ENCODE peak calls at places on chromosomes 13 and 19, in six cellular contexts. K is aorta, H is NT2/D1, O is colonic mucosa, Y is tibial artery, Z is Peyer's patch. R is an unnamed sample.

GRCh38 chr13:98576215-98576945 is 527 bp downstream of the STK24 start:
- DNase-seq in K (peak; percentile 74), H (no peak), O (peak; percentile 67), Y (peak; percentile 80), Z (peak; percentile 80), R (no peak)

GRCh38 chr13:110413311-110414040 is 106.4 kb downstream of the COL4A2 start:
- DNase-seq in K (no peak), H (no peak), O (no peak), Y (no peak), Z (no peak), R (no peak)

GRCh38 chr19:42512743-42513304 is 15.5 kb downstream of the CEACAM1 start:
- DNase-seq in K (no peak), H (no peak), O (no peak), Y (no peak), Z (no peak), R (no peak)

GRCh38 chr13:79403113-79403512 is 2.9 kb downstream of the RBM26 start:
- DNase-seq in K (no peak), H (no peak), O (no peak), Y (no peak), Z (no peak), R (no peak)

GRCh38 chr13:28530729-28531194 is 35.8 kb upstream of the FLT1 start:
- DNase-seq in K (no peak), H (no peak), O (no peak), Y (no peak), Z (no peak), R (peak; percentile 7)

GRCh38 chr13:112737329-112737728 is 47.5 kb downstream of the ATP11A start:
- DNase-seq in K (no peak), H (no peak), O (no peak), Y (no peak), Z (no peak), R (no peak)

GRCh38 chr19:42066075-42066754 is 3.8 kb downstream of the GRIK5 start:
- DNase-seq in K (no peak), H (no peak), O (no peak), Y (no peak), Z (no peak), R (no peak)

GRCh38 chr19:48985711-48986110 is 7.4 kb downstream of the GYS1 start:
- DNase-seq in K (no peak), H (no peak), O (no peak), Y (no peak), Z (no peak), R (no peak)

GRCh38 chr19:6740589-6741348 is 1.3 kb downstream of the TRIP10 start:
- DNase-seq in K (peak; percentile 78), H (no peak), O (peak; percentile 66), Y (peak; percentile 84), Z (peak; percentile 70), R (peak; percentile 78)

GRCh38 chr19:51337141-51337860 is 4.6 kb downstream of the VSIG10L start:
- DNase-seq in K (no peak), H (no peak), O (no peak), Y (no peak), Z (no peak), R (no peak)

GRCh38 chr19:7348587-7349230 is at the start of gene ARHGEF18:
- DNase-seq in K (peak; percentile 64), H (no peak), O (no peak), Y (peak; percentile 64), Z (no peak), R (no peak)

GRCh38 chr13:101473458-101473857 is 21.0 kb downstream of the ITGBL1 start:
- DNase-seq in K (peak; percentile 76), H (no peak), O (no peak), Y (peak; percentile 83), Z (no peak), R (no peak)

GRCh38 chr19:2602391-2603181 is 99.9 kb downstream of the GNG7 start:
- DNase-seq in K (peak; percentile 92), H (peak; percentile 68), O (peak; percentile 46), Y (peak; percentile 98), Z (peak; percentile 63), R (no peak)

GRCh38 chr13:32938907-32939306 is 77.3 kb upstream of the KL start:
- DNase-seq in K (no peak), H (no peak), O (no peak), Y (no peak), Z (no peak), R (no peak)

GRCh38 chr13:110261166-110262081 is 45.5 kb downstream of the COL4A1 start:
- DNase-seq in K (no peak), H (peak; percentile 20), O (no peak), Y (no peak), Z (no peak), R (no peak)

GRCh38 chr19:9054207-9054606 is 32.7 kb upstream of the OR1M1 start:
- DNase-seq in K (no peak), H (no peak), O (no peak), Y (no peak), Z (no peak), R (no peak)

GRCh38 chr19:8702350-8702749 is 3.8 kb upstream of the ACTL9 start:
- DNase-seq in K (no peak), H (no peak), O (no peak), Y (no peak), Z (no peak), R (no peak)

GRCh38 chr19:16002985-16003384 is 54.2 kb downstream of the OR10H4 start:
- DNase-seq in K (no peak), H (no peak), O (no peak), Y (no peak), Z (no peak), R (no peak)

GRCh38 chr13:113749507-113749906 is 9.5 kb upstream of the TMEM255B start:
- DNase-seq in K (no peak), H (no peak), O (no peak), Y (no peak), Z (peak; percentile 26), R (no peak)

GRCh38 chr13:40368123-40368891 is 298.1 kb downstream of the FOXO1 start:
- DNase-seq in K (no peak), H (no peak), O (no peak), Y (no peak), Z (no peak), R (no peak)

GRCh38 chr13:47211106-47211505 is 314.3 kb upstream of the HTR2A start:
- DNase-seq in K (no peak), H (peak; percentile 22), O (no peak), Y (no peak), Z (no peak), R (no peak)

GRCh38 chr19:5664515-5664914 is 15.8 kb downstream of the MICOS13 start:
- DNase-seq in K (peak; percentile 3), H (no peak), O (no peak), Y (no peak), Z (no peak), R (no peak)

GRCh38 chr19:11814707-11815050 is 606 bp downstream of the ZNF440 start:
- DNase-seq in K (no peak), H (no peak), O (peak; percentile 37), Y (no peak), Z (no peak), R (no peak)

GRCh38 chr19:46623915-46624502 is 880 bp downstream of the PTGIR start:
- DNase-seq in K (no peak), H (no peak), O (no peak), Y (peak; percentile 70), Z (no peak), R (no peak)
- H3K4me3 ChIP-seq in K (peak overlapping the region; percentile 37), H (no peak overlapping the region), O (no peak overlapping the region), Y (peak overlapping the region; percentile 49), Z (no peak overlapping the region), R (no peak overlapping the region)

GRCh38 chr19:56808717-56809392 is 31.7 kb downstream of the PEG3 start:
- DNase-seq in K (no peak), H (no peak), O (no peak), Y (no peak), Z (no peak), R (no peak)
- H3K9me3 ChIP-seq in K (peaks cover 2% of the 10 kb centered on the region), H (peaks cover 17% of the 10 kb centered on the region), O (no peaks in the 10 kb centered on the region), Y (peaks cover 8% of the 10 kb centered on the region), Z (peaks cover 10% of the 10 kb centered on the region), R (peaks cover 7% of the 10 kb centered on the region)

GRCh38 chr19:4539169-4539696 is 603 bp downstream of the LRG1 start:
- DNase-seq in K (no peak), H (no peak), O (no peak), Y (no peak), Z (no peak), R (no peak)
- H3K4me3 ChIP-seq in K (no peak overlapping the region), H (no peak overlapping the region), O (peak overlapping the region; percentile 28), Y (no peak overlapping the region), Z (no peak overlapping the region), R (no peak overlapping the region)

DNA sequence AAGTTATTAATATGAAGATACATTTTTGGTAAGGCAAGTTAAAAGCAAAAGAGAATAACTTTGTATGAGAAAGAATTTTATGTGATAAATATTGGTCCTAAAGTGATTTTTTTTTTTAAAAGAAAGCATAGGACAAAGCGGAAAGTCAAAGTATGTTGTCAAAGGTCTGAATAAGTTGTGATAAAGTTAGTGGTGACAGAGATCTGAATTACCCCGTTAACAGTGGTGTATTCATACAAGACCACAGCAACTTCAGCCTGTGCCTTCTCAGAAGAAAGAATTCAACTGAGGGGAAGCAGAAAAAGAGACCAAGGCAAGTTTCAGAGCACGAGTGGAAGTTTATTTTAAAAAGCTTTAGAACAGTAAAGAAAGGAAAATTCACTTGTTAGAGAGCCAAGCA is 19.0 kb upstream of the ZNF566 start:
- DNase-seq in K (no peak), H (no peak), O (no peak), Y (no peak), Z (no peak), R (no peak)
- H3K9me3 ChIP-seq in K (peaks cover 14% of the 10 kb centered on the region), H (peaks cover 48% of the 10 kb centered on the region), O (peaks cover 11% of the 10 kb centered on the region), Y (peaks cover 86% of the 10 kb centered on the region), Z (peaks cover 76% of the 10 kb centered on the region), R (peaks cover 4% of the 10 kb centered on the region)

GRCh38 chr13:31149604-31150003 is 12.1 kb downstream of the HSPH1 start:
- DNase-seq in K (no peak), H (no peak), O (no peak), Y (no peak), Z (no peak), R (no peak)

GRCh38 chr13:31150315-31150985 is 11.3 kb downstream of the HSPH1 start:
- DNase-seq in K (no peak), H (no peak), O (no peak), Y (no peak), Z (no peak), R (no peak)

GRCh38 chr13:31154939-31155338 is 6.8 kb downstream of the HSPH1 start:
- DNase-seq in K (no peak), H (no peak), O (no peak), Y (no peak), Z (no peak), R (no peak)

DNA sequence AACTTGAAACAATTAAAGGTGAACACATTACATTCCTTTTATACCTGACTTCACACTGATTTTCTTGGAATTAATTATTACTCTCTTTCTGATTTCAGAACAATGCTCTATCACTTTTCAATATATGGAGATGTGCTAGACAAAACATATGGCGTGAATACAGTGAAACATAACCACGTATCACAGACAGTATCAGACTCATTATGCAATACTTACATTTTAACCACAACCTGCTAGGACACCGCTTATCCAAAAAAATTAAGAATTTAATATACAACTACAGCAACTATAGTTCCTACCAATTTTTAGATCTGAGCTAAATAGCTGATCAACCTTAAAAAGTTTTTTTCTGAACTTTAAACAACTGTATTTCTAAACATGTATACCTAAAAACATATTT is 9.9 kb downstream of the HSPH1 start:
- DNase-seq in K (no peak), H (no peak), O (no peak), Y (no peak), Z (no peak), R (no peak)
- H3K4me3 ChIP-seq in K (no peak overlapping the region), H (no peak overlapping the region), O (no peak overlapping the region), Y (no peak overlapping the region), Z (no peak overlapping the region), R (no peak overlapping the region)

GRCh38 chr19:53212703-53213320 is 19.7 kb upstream of the ZNF665 start:
- DNase-seq in K (no peak), H (no peak), O (no peak), Y (no peak), Z (no peak), R (no peak)
- H3K9me3 ChIP-seq in K (peaks cover 22% of the 10 kb centered on the region), H (peaks cover 91% of the 10 kb centered on the region), O (peaks cover 25% of the 10 kb centered on the region), Y (peaks cover 97% of the 10 kb centered on the region), Z (peaks cover 98% of the 10 kb centered on the region), R (peaks cover 11% of the 10 kb centered on the region)

GRCh38 chr13:45101327-45102018 is 18.8 kb upstream of the GTF2F2 start:
- DNase-seq in K (no peak), H (peak; percentile 32), O (no peak), Y (no peak), Z (no peak), R (peak; percentile 9)
- H3K4me3 ChIP-seq in K (no peak overlapping the region), H (no peak overlapping the region), O (no peak overlapping the region), Y (no peak overlapping the region), Z (no peak overlapping the region), R (no peak overlapping the region)